ENCODE peak calls at places on chromosomes 12 and 14, in six cellular contexts. L, P, V, R, N and F are unnamed samples.

GRCh38 chr12:77122661-77123060 is 57.3 kb upstream of the E2F7 start:
- DNase-seq in L (no peak), P (no peak), V (no peak), R (no peak), N (no peak), F (no peak)

GRCh38 chr14:23951590-23952143 is 1.9 kb upstream of the DHRS4 start:
- DNase-seq in L (no peak), P (no peak), V (no peak), R (no peak), N (no peak), F (no peak)

GRCh38 chr14:88990856-88991255 is 166.4 kb downstream of the TTC8 start:
- DNase-seq in L (no peak), P (no peak), V (no peak), R (no peak), N (no peak), F (no peak)

GRCh38 chr12:124742111-124742510 is 121.6 kb downstream of the SCARB1 start:
- DNase-seq in L (no peak), P (no peak), V (no peak), R (peak; percentile 86), N (no peak), F (no peak)

GRCh38 chr12:99721715-99722275 is 74.2 kb downstream of the GARIN6 start:
- DNase-seq in L (no peak), P (no peak), V (no peak), R (no peak), N (no peak), F (no peak)

GRCh38 chr12:29451886-29452285 is 45.6 kb downstream of the OVCH1 start:
- DNase-seq in L (no peak), P (no peak), V (no peak), R (no peak), N (no peak), F (no peak)

GRCh38 chr14:56046546-56046945 is 71.7 kb upstream of the PELI2 start:
- DNase-seq in L (no peak), P (no peak), V (no peak), R (no peak), N (no peak), F (no peak)

GRCh38 chr14:90820958-90821357 is 4.7 kb upstream of the TTC7B start:
- DNase-seq in L (no peak), P (peak; percentile 60), V (peak; percentile 92), R (peak; percentile 43), N (peak; percentile 43), F (peak; percentile 58)

GRCh38 chr12:67827820-67828383 is 161.3 kb upstream of the IFNG-AS1 start:
- DNase-seq in L (peak; percentile 89), P (peak; percentile 60), V (peak; percentile 99), R (no peak), N (peak; percentile 94), F (peak; percentile 40)

GRCh38 chr12:73308079-73308478 is 1035.9 kb downstream of the TRHDE start:
- DNase-seq in L (no peak), P (no peak), V (no peak), R (no peak), N (no peak), F (no peak)

GRCh38 chr14:70709726-70710382 is 68.1 kb downstream of the TTC9 start:
- DNase-seq in L (no peak), P (no peak), V (peak; percentile 51), R (no peak), N (no peak), F (no peak)

GRCh38 chr14:59422069-59422881 is 42.9 kb downstream of the GPR135 start:
- DNase-seq in L (no peak), P (no peak), V (no peak), R (no peak), N (no peak), F (no peak)
- TF ChIP-seq CTCF in L (peak; percentile 29), P (peak; percentile 5), V (peak; percentile 43), R (no peak), N (peak; percentile 48), F (no peak)

GRCh38 chr12:78392918-78393317 is 471.7 kb upstream of the SYT1 start:
- DNase-seq in L (peak; percentile 13), P (no peak), V (peak; percentile 2), R (no peak), N (peak; percentile 27), F (no peak)
- TF ChIP-seq CTCF in L (no peak), P (no peak), V (peak; percentile 27), R (no peak), N (peak; percentile 64), F (no peak)

GRCh38 chr12:48455116-48455515 is 17.2 kb upstream of the ANP32D start:
- DNase-seq in L (no peak), P (no peak), V (no peak), R (no peak), N (no peak), F (no peak)

GRCh38 chr12:48451372-48451771 is 21.0 kb upstream of the ANP32D start:
- DNase-seq in L (no peak), P (no peak), V (no peak), R (no peak), N (no peak), F (no peak)

GRCh38 chr12:48459259-48459658 is 13.1 kb upstream of the ANP32D start:
- DNase-seq in L (no peak), P (no peak), V (no peak), R (no peak), N (no peak), F (no peak)

DNA sequence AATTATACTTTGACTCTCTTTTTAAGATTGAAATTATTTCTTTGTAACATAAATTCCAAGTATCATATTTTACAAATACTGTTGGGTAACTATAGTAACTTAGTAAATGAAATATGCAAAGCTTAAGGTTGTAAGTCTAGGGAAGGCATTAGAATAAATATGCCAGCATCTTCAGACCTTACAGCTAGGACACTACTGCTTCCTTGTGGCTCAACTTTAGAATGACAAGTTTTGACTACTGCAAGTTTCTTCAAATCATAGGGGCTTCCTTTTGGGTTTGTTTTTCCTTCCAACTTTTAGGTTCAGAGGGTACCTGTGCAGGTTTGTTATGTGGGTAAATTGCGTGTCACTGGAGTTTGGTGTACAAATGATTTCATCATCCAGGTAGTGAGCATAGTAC is 17.7 kb upstream of the ANP32D start:
- DNase-seq in L (peak; percentile 75), P (peak; percentile 45), V (peak; percentile 19), R (no peak), N (peak; percentile 47), F (no peak)
- TF ChIP-seq CTCF in L (peak; percentile 75), P (peak; percentile 25), V (peak; percentile 55), R (no peak), N (peak; percentile 73), F (no peak)

DNA sequence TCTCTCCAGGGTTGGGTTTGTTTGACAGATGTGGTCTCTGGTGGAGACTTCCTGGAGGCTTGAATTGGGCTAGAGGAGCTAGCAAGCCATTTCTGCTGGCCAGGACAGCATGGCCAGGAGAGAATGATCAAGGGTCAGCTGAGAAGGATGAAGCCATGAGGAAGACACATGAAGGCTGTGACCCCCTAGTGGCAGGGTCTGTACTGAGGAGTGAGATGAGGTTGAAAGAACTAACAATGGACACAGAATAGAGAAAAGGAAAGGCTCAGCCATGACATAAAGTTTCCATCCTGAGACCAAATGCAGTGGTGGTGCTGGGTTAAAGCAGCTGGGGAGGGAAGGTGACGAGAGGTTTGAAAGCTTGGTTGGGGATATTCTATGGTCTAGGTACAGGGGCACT is 89.9 kb downstream of the NT5DC3 start:
- DNase-seq in L (no peak), P (peak; percentile 7), V (no peak), R (no peak), N (no peak), F (no peak)
- TF ChIP-seq CTCF in L (peak; percentile 15), P (no peak), V (no peak), R (no peak), N (peak; percentile 47), F (no peak)

DNA sequence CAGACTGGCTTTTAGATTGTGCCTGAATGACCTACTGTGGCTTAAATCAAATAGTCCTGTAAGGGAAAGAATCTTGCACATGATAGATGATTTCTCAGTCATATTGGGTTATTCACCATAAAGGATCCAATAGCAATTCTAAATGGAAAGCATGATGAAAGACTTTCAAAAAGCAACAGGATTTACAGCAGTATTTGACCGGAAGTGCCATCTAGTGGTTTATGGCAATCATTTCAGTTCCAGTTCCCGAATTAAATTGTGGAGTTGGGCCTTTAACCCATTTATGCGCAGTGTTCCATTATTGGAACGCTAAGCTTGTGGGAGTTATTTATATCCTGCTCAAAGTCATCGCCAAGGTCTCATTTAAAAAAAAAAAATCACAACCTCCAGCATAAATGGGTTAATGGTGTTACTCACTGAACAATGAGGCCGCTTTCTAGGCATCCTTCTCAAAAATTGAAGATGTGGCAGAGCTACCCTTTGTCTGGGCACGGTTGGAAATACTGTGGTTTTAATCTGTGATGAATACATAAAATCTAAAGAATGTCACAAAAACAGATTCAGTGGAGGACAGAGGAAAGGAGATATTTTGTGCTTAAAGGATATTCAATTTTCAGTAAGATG is 60.8 kb upstream of the REP15 start:
- DNase-seq in L (peak; percentile 72), P (peak; percentile 28), V (peak; percentile 46), R (no peak), N (peak; percentile 62), F (peak; percentile 21)
- TF ChIP-seq CTCF in L (peak; percentile 66), P (peak; percentile 36), V (peak; percentile 69), R (no peak), N (peak; percentile 86), F (peak; percentile 32)

GRCh38 chr12:105428793-105429192 is 98.3 kb downstream of the C12orf75 start:
- DNase-seq in L (no peak), P (no peak), V (peak; percentile 43), R (no peak), N (no peak), F (no peak)

GRCh38 chr12:105426766-105427165 is 96.3 kb downstream of the C12orf75 start:
- DNase-seq in L (no peak), P (no peak), V (no peak), R (no peak), N (no peak), F (no peak)

GRCh38 chr12:105431537-105431936 is 101.0 kb downstream of the C12orf75 start:
- DNase-seq in L (no peak), P (no peak), V (no peak), R (no peak), N (no peak), F (no peak)

GRCh38 chr12:105425263-105426174 is 95.0 kb downstream of the C12orf75 start:
- DNase-seq in L (no peak), P (no peak), V (no peak), R (no peak), N (no peak), F (no peak)

DNA sequence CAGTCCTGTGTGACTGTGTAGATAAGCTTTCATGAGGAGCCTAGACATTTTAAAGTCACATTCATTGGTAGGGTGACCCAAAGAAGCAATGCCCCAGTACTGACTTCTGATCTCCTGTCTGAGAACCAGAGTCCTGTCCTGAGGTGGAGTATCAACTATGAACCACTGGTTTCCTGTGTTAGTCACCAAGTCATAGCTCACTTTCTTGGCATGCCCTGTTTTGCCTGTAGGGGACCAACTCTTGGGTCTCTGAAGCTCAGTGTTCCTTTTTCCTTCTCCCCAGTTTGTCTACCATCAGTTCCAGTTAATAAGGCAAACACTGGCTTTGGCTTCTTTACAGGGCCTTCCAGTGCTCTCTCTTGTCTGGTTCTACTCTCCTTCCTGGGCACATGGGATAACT is 97.4 kb downstream of the C12orf75 start:
- DNase-seq in L (no peak), P (peak; percentile 11), V (peak; percentile 80), R (no peak), N (no peak), F (no peak)
- TF ChIP-seq CTCF in L (peak; percentile 17), P (no peak), V (peak; percentile 43), R (no peak), N (peak; percentile 58), F (no peak)